ENCODE peak calls at places on chromosome 1, in six cellular contexts. G is progenitor cell of endocrine pancreas, T is B cell, Y is foreskin keratinocyte, E is sigmoid colon, P is chondrocyte. S is an unnamed sample.

GRCh38 chr1:53592521-53592982 is 133.4 kb downstream of the DMRTB1 start:
- DNase-seq in E (peak), P (peak), T (no peak), Y (no peak), G (peak), S (no peak)

GRCh38 chr1:12015499-12015898 is 3.8 kb upstream of the MIIP start:
- DNase-seq in T (no peak), P (no peak), G (no peak), Y (no peak), E (no peak), S (no peak)

GRCh38 chr1:37865348-37866119 is 6.1 kb upstream of the MTF1 start:
- DNase-seq in T (no peak), E (no peak), G (no peak), Y (peak), P (no peak), S (no peak)

GRCh38 chr1:180193371-180194047 is 36.6 kb upstream of the LHX4 start:
- DNase-seq in T (no peak), E (no peak), Y (no peak), G (no peak), P (no peak), S (no peak)

GRCh38 chr1:16174886-16175598 is 19.2 kb upstream of the EPHA2 start:
- DNase-seq in T (no peak), P (no peak), E (no peak), Y (no peak), G (no peak), S (no peak)

GRCh38 chr1:203643213-203644045 is 16.8 kb downstream of the ATP2B4 start:
- DNase-seq in E (no peak), T (no peak), G (no peak), P (no peak), Y (no peak), S (no peak)

GRCh38 chr1:202105571-202106339 is 17.0 kb upstream of the GPR37L1 start:
- DNase-seq in E (no peak), T (no peak), Y (peak), P (no peak), G (no peak), S (peak)

GRCh38 chr1:37434292-37434907 is 40.0 kb upstream of the ZC3H12A start:
- DNase-seq in P (no peak), T (peak), G (peak), E (peak), Y (no peak), S (peak)

GRCh38 chr1:234977891-234978396 is 150.7 kb downstream of the TOMM20 start:
- DNase-seq in P (no peak), E (peak), Y (no peak), T (no peak), G (no peak), S (no peak)

GRCh38 chr1:234976880-234977680 is 151.6 kb downstream of the TOMM20 start:
- DNase-seq in P (peak), E (peak), Y (no peak), T (no peak), G (no peak), S (no peak)

GRCh38 chr1:234979316-234980223 is 149.1 kb downstream of the TOMM20 start:
- DNase-seq in P (peak), E (peak), Y (no peak), T (no peak), G (no peak), S (no peak)

GRCh38 chr1:234980224-234980656 is 148.4 kb downstream of the TOMM20 start:
- DNase-seq in G (no peak), E (no peak), P (no peak), T (no peak), Y (no peak), S (no peak)

DNA sequence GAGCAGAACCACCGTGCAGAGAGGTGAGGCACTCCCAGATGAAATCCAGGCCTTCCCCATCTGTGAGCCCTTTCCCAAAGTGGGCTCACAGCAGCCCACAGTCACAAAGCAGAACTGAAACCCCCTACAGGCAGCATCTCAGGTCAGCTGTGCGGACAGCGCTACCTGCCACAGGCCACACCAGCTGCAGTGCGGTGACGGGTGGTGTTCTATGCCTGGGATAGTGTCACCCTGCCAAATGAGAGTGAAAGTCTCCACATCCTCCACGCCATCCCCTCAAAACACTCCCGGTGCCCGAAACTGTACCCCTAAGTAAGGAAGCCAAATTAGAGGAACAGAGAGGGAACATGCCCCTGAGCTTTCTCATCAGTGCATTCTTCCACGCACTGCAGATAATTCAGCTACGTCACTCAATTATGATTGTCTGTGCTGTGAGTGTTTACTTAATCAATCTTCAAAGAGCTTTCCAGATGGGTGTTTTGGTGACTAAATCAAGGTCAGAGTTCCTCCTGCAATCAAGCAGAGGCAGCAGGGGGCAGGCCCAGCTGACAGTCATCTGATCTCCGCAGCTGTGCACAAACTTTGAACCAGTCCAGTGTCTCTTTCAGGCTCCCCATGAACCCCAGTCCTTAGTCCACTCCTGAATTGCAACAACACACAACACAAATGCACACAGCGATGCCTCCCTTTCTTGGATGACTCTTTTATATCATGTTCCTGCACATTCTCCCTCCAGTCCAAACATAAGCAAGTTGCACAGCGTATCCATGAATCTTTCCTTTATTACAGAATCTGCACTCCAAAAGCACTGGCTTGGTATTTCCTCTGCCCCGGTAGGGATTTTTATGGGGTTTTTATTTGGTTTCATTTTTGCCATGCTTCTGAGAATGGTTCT is 150.0 kb downstream of the TOMM20 start:
- DNase-seq in P (peak), Y (no peak), T (peak), E (peak), G (no peak), S (no peak)
- TF ChIP-seq CTCF in P (no peak), Y (no peak), T (peak), E (no peak), G (no peak), S (no peak)

GRCh38 chr1:166813508-166814223 is 25.6 kb upstream of the POGK start:
- DNase-seq in G (no peak), E (no peak), Y (no peak), P (no peak), T (no peak), S (no peak)
- TF ChIP-seq CTCF in G (no peak), E (no peak), Y (peak), P (peak), T (no peak), S (peak)

DNA sequence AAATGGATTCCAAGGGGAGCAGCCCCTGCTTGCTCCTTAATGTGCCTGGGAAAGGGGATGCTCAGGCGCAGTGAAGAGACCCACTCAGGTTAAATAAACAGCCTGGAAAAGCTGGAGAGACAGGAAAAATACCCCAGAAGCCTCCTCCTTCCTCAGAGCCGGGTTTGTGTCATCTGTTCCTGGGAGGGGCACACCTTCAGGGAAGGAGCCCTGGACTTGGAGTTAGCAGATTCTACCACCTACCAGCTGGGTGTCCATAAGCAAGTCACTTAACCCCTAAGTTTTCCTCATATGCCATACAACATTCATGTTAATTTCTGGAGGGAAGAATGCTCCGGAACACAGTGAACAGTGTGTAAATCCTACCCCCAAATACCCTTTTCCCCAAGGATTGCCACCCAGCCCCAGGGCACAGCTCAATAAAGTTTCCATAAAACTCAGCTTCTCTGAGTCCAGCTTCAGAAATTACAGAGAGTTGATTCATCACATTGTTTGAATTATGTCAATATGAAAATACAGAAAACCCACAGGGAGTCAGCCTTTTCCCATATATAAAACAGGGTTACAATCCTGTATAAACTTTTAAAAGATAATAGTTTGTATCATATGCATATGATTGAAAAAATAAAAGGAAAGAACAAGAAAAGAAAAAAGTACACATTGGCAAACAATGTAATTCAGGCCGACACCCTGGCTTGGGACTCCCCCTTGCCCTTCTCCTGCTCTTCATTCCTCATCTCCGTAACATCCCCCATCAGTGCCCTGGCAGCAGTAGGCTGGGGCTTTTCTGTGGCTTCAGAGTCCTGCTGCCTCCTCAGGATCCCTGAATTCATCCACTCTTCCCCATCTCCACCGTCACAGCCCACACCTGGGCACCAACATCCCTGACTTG is 291.8 kb upstream of the USP24 start:
- DNase-seq in T (no peak), P (no peak), Y (no peak), E (no peak), G (no peak), S (no peak)
- TF ChIP-seq CTCF in T (no peak), P (peak), Y (peak), E (no peak), G (no peak), S (no peak)

DNA sequence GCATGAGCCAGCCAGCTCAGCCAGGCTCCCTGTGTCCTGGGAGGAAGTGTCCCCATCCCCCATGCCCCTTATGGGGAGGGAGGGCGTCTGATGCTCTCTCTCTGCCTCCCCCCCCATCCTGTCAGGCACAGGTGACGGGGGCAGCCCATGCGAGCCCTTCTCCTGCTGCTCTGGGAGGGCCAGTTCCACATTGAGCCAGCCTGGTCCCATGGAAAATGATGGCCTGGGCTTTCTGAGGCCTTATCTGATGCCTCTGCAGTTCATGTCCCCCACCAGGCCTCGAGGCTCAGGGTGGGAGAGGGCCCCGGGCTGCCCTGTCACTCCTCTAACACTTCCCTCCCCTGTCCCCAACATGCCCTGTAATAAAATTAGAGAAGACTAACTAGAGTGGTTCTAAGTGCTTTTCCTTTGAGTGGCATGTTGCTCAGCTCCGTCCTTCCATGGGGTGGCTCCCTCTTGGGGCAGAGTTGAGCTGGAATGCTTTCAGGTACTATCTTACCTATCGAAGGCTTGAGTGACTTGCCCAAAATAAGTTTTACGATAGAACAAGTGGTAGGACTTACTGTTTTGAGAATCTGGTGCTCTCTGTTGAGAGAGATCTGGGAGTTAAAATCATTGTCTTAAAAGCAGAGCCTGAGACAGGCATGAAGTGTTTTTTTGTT is 1.8 kb upstream of the MTFR1L start:
- DNase-seq in E (no peak), T (no peak), Y (no peak), P (peak), G (no peak), S (no peak)
- TF ChIP-seq CTCF in E (no peak), T (no peak), Y (peak), P (peak), G (peak), S (no peak)

GRCh38 chr1:22527555-22528296 is 35.6 kb upstream of the EPHA8 start:
- DNase-seq in P (no peak), E (no peak), T (no peak), G (no peak), Y (no peak), S (peak)
- TF ChIP-seq CTCF in P (peak), E (no peak), T (no peak), G (peak), Y (peak), S (peak)

S was measured in D721Med.